ENCODE peak calls at places on chromosomes 1 and 21, in eight cellular contexts. V is endodermal cell; R is thyroid gland; N is CD4-positive, alpha-beta memory T cell; I is A673; W is pancreas; Q is breast epithelium; P is astrocyte. X is an unnamed sample.
A peak's percentile ranks its signal among the peaks of the same experiment; 100 is the strongest.

GRCh38 chr1:51969038-51969705 is 21.3 kb downstream of the RAB3B start:
- DNase-seq in N (no peak), I (no peak), R (no peak), P (peak; percentile 98), W (no peak), Q (no peak), V (no peak), X (no peak)

GRCh38 chr1:200028586-200029034 is 1.1 kb downstream of the NR5A2 start:
- DNase-seq in Q (no peak), W (no peak), P (no peak), N (no peak), V (peak; percentile 57), I (no peak), R (no peak), X (no peak)

GRCh38 chr1:5554111-5554510 is 438.1 kb downstream of the NPHP4 start:
- DNase-seq in Q (no peak), P (no peak), W (no peak), R (no peak), V (no peak), I (no peak), N (no peak), X (no peak)

GRCh38 chr1:202148391-202148790 is 3.9 kb upstream of the ARL8A start:
- DNase-seq in Q (no peak), P (no peak), N (no peak), V (no peak), W (no peak), R (no peak), I (no peak), X (no peak)

GRCh38 chr1:232344791-232345399 is 285.0 kb downstream of the SIPA1L2 start:
- DNase-seq in R (no peak), P (peak; percentile 46), W (no peak), Q (no peak), V (no peak), N (no peak), I (no peak), X (no peak)

GRCh38 chr1:248820041-248820585 is 5.6 kb downstream of the SH3BP5L start:
- DNase-seq in W (no peak), P (no peak), N (no peak), Q (no peak), I (no peak), V (no peak), R (no peak), X (no peak)

GRCh38 chr1:247110627-247111258 is 6.6 kb upstream of the ZNF669 start:
- DNase-seq in V (peak; percentile 64), R (no peak), P (peak; percentile 42), Q (no peak), I (no peak), W (no peak), N (peak; percentile 12), X (no peak)

GRCh38 chr1:112633628-112634027 is 14.0 kb downstream of the CAPZA1 start:
- DNase-seq in Q (no peak), R (no peak), V (no peak), P (no peak), I (no peak), W (no peak), N (no peak), X (no peak)

GRCh38 chr1:40898434-40898900 is 36.3 kb upstream of the CITED4 start:
- DNase-seq in V (no peak), Q (peak; percentile 65), I (no peak), P (peak; percentile 45), W (peak; percentile 54), N (no peak), R (peak; percentile 45), X (no peak)

GRCh38 chr1:46526013-46526688 is 25.3 kb downstream of the KNCN start:
- DNase-seq in V (no peak), Q (no peak), R (no peak), P (no peak), W (no peak), N (no peak), I (peak; percentile 29), X (no peak)

GRCh38 chr1:196680107-196680506 is 28.3 kb downstream of the CFH start:
- DNase-seq in P (peak; percentile 32), W (no peak), R (no peak), V (no peak), Q (no peak), N (no peak), I (no peak), X (no peak)

GRCh38 chr1:97516588-97516987 is 404.2 kb downstream of the DPYD start:
- DNase-seq in P (no peak), I (no peak), Q (no peak), W (no peak), R (no peak), V (no peak), N (no peak), X (no peak)

GRCh38 chr1:200336111-200336845 is 73.6 kb downstream of the ZNF281 start:
- DNase-seq in Q (no peak), I (no peak), N (no peak), V (peak; percentile 8), R (no peak), P (peak; percentile 85), W (no peak), X (no peak)

GRCh38 chr1:151998611-151999362 is 5.1 kb upstream of the S100A10 start:
- DNase-seq in I (no peak), N (no peak), W (no peak), V (no peak), Q (no peak), R (no peak), P (no peak), X (no peak)

GRCh38 chr1:154747841-154748766 is 122.0 kb downstream of the KCNN3 start:
- DNase-seq in I (no peak), V (peak; percentile 65), R (no peak), W (no peak), N (peak; percentile 37), Q (no peak), P (no peak), X (no peak)

GRCh38 chr1:114558548-114558947 is 22.9 kb downstream of the BCAS2 start:
- DNase-seq in P (no peak), I (peak; percentile 8), R (no peak), V (no peak), W (no peak), Q (no peak), N (peak; percentile 20), X (no peak)

GRCh38 chr1:82319526-82319925 is 518.8 kb downstream of the ADGRL2 start:
- DNase-seq in W (no peak), Q (no peak), P (peak; percentile 38), I (no peak), R (no peak), V (no peak), N (no peak), X (no peak)

GRCh38 chr21:34801519-34802132 is 132.8 kb downstream of the CLIC6 start:
- DNase-seq in P (no peak), Q (no peak), N (no peak), V (peak; percentile 79), R (peak; percentile 7), W (no peak), I (no peak), X (no peak)

GRCh38 chr21:42162831-42163510 is 56.0 kb upstream of the ABCG1 start:
- DNase-seq in P (no peak), I (peak; percentile 44), R (peak; percentile 14), Q (no peak), V (peak; percentile 44), N (no peak), W (no peak), X (no peak)
- H3K27ac ChIP-seq in P (no peak overlapping the region), I (no peak overlapping the region), R (no peak overlapping the region), Q (no peak overlapping the region), V (no peak overlapping the region), N (no peak overlapping the region), W (no peak overlapping the region), X (no peak overlapping the region)

DNA sequence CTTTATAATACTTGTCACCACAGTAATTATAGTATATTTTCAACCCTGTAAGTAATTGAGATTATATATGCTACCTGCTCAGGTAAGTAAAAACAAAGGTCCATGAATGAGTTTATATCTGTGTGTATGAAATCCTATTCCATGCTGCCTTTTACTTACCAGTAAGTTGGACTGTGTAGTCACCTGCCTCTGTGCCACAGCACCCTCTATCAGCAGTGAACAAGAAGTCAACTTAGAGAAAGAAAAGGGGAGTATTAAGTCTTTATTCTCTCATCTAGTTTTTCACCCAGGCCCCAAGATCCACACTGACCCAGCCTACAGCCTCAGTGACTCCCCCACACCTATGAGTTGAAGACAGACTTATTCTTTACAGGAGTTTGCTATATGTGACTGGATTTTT is 36.9 kb upstream of the IFI16 start:
- DNase-seq in V (peak; percentile 49), P (no peak), Q (no peak), I (peak; percentile 4), N (no peak), R (no peak), W (no peak), X (no peak)
- H3K9me3 ChIP-seq in V (no peaks in the 10 kb centered on the region), P (no peaks in the 10 kb centered on the region), Q (no peaks in the 10 kb centered on the region), I (no peaks in the 10 kb centered on the region), N (no peaks in the 10 kb centered on the region), R (no peaks in the 10 kb centered on the region), W (no peaks in the 10 kb centered on the region), X (no peaks in the 10 kb centered on the region)

DNA sequence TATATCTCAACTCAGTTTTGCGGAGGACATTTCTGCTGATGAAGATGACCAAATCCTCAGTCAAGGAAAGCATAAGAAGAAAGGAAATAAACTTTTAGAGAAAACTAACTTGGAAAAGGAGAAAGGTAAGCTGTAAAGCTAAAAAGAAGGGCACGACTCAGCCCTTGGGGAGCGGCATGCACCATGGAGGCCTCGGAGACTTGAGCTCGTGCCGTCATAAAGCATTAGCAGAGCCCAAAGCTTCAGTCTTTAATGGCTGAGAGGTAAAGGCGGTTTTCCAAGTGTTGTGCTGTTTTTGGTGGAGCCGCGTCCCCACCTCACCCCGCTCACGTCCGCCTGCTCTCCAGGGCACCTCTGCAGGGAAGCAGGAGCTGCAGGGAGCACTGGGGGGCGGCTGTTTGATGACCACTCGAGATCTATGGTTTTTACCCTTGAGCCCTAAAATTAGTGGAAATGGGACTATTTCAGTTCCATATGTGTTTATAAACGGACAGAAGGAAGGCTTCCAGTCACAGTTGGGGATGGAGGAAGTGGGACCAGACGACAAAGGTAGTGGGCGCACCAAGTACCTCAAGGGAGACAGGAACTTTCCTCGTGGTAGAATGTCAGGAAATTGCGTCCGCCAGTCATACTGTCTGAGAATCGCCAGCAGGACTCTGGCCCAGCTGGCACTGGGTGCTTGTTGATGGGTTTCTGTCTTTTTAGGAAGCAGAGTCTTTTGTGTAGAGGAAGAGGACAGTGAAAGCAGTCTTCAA is 27.6 kb downstream of the RRP1B start:
- DNase-seq in P (no peak), W (no peak), V (no peak), I (no peak), N (no peak), Q (no peak), R (no peak), X (no peak)
- H3K36me3 ChIP-seq in P (peaks cover 26% of the 10 kb centered on the region), W (peaks cover 67% of the 10 kb centered on the region), V (peaks cover 66% of the 10 kb centered on the region), I (peaks cover 89% of the 10 kb centered on the region), N (peaks cover 76% of the 10 kb centered on the region), Q (peaks cover 9% of the 10 kb centered on the region), R (peaks cover 82% of the 10 kb centered on the region), X (peaks cover 92% of the 10 kb centered on the region)

GRCh38 chr1:164589408-164589807 is 30.4 kb downstream of the PBX1 start:
- DNase-seq in N (no peak), I (no peak), P (no peak), Q (no peak), V (peak; percentile 51), W (no peak), R (no peak), X (no peak)

GRCh38 chr1:164588388-164589341 is 29.7 kb downstream of the PBX1 start:
- DNase-seq in Q (no peak), I (peak; percentile 67), W (no peak), V (peak; percentile 92), P (peak; percentile 84), N (no peak), R (peak; percentile 85), X (no peak)

GRCh38 chr1:164586619-164587018 is 27.6 kb downstream of the PBX1 start:
- DNase-seq in V (peak; percentile 32), Q (no peak), W (no peak), N (no peak), P (no peak), I (no peak), R (no peak), X (no peak)

GRCh38 chr1:164589961-164590507 is 31.1 kb downstream of the PBX1 start:
- DNase-seq in N (no peak), R (peak; percentile 62), W (no peak), V (peak; percentile 86), I (no peak), Q (no peak), P (no peak), X (no peak)

GRCh38 chr1:164587617-164588367 is 28.8 kb downstream of the PBX1 start:
- DNase-seq in W (no peak), R (no peak), N (no peak), P (no peak), V (peak; percentile 42), Q (no peak), I (no peak), X (no peak)
- H3K27ac ChIP-seq in W (no peak overlapping the region), R (peak overlapping the region; percentile 79), N (no peak overlapping the region), P (no peak overlapping the region), V (peak overlapping the region; percentile 98), Q (peak overlapping the region; percentile 87), I (peak overlapping the region; percentile 48), X (no peak overlapping the region)